ENCODE peak calls at places on chromosome 10, in ten cellular contexts. Z, Y, T, O, Q, F, E, X, I and J are unnamed samples.

GRCh38 chr10:2619472-2619871 is 447.9 kb upstream of the PFKP start:
- DNase-seq in Z (no peak), Y (peak; percentile 17), T (no peak), O (no peak), Q (no peak), F (no peak), E (no peak), X (peak; percentile 18), I (no peak), J (peak; percentile 84)

GRCh38 chr10:129863231-129863663 is 100.8 kb downstream of the EBF3 start:
- DNase-seq in Z (no peak), Y (no peak), T (no peak), O (no peak), Q (no peak), F (no peak), E (no peak), X (no peak), I (no peak), J (peak; percentile 96)

GRCh38 chr10:113111900-113112853 is 162.1 kb downstream of the TCF7L2 start:
- DNase-seq in Z (no peak), Y (peak; percentile 8), T (no peak), O (peak; percentile 40), Q (no peak), F (peak; percentile 81), E (no peak), X (no peak), I (no peak), J (no peak)

GRCh38 chr10:79116801-79117723 is 48.3 kb downstream of the ZMIZ1 start:
- DNase-seq in Z (no peak), Y (no peak), T (no peak), O (peak; percentile 81), Q (peak; percentile 76), F (no peak), E (no peak), X (no peak), I (peak; percentile 61), J (no peak)

GRCh38 chr10:73054286-73054685 is 42.4 kb downstream of the P4HA1 start:
- DNase-seq in Z (no peak), Y (no peak), T (no peak), O (no peak), Q (no peak), F (no peak), E (no peak), X (no peak), I (no peak), J (no peak)

GRCh38 chr10:101044117-101044516 is 13.1 kb downstream of the SFXN3 start:
- DNase-seq in Z (no peak), Y (no peak), T (no peak), O (no peak), Q (no peak), F (no peak), E (no peak), X (no peak), I (no peak), J (no peak)

GRCh38 chr10:116888380-116889055 is 39.2 kb downstream of the ENO4 start:
- DNase-seq in Z (no peak), Y (peak; percentile 57), T (no peak), O (peak; percentile 45), Q (no peak), F (peak; percentile 91), E (no peak), X (no peak), I (no peak), J (no peak)

GRCh38 chr10:6364893-6365292 is 162.2 kb downstream of the PFKFB3 start:
- DNase-seq in Z (no peak), Y (no peak), T (no peak), O (peak; percentile 32), Q (no peak), F (no peak), E (no peak), X (no peak), I (no peak), J (no peak)

GRCh38 chr10:81873932-81874816 is 820 bp upstream of the NRG3 start:
- DNase-seq in Z (no peak), Y (no peak), T (no peak), O (peak; percentile 56), Q (peak; percentile 68), F (no peak), E (no peak), X (peak; percentile 69), I (no peak), J (peak; percentile 85)

GRCh38 chr10:116738359-116738738 is 4.0 kb downstream of the HSPA12A start:
- DNase-seq in Z (no peak), Y (no peak), T (no peak), O (no peak), Q (no peak), F (no peak), E (no peak), X (no peak), I (no peak), J (no peak)

GRCh38 chr10:683448-684071 is 5.9 kb downstream of the DIP2C start:
- DNase-seq in Z (no peak), Y (peak; percentile 75), T (no peak), O (no peak), Q (no peak), F (peak; percentile 94), E (no peak), X (no peak), I (no peak), J (no peak)

GRCh38 chr10:72981882-72982529 is 27.4 kb upstream of the PLA2G12B start:
- DNase-seq in Z (no peak), Y (no peak), T (no peak), O (peak; percentile 26), Q (no peak), F (peak; percentile 39), E (no peak), X (no peak), I (no peak), J (no peak)

GRCh38 chr10:121804460-121804859 is 123.4 kb downstream of the ATE1 start:
- DNase-seq in Z (no peak), Y (no peak), T (no peak), O (peak; percentile 23), Q (no peak), F (peak; percentile 74), E (no peak), X (no peak), I (no peak), J (no peak)

GRCh38 chr10:78742730-78743615 is 325.8 kb upstream of the ZMIZ1 start:
- DNase-seq in Z (no peak), Y (no peak), T (no peak), O (peak; percentile 57), Q (no peak), F (no peak), E (no peak), X (peak; percentile 28), I (no peak), J (peak; percentile 83)

GRCh38 chr10:128172756-128173155 is 46.5 kb upstream of the MKI67 start:
- DNase-seq in Z (no peak), Y (no peak), T (no peak), O (no peak), Q (no peak), F (no peak), E (no peak), X (no peak), I (no peak), J (no peak)

GRCh38 chr10:87817873-87818504 is at the start of gene ATAD1:
- DNase-seq in Z (peak; percentile 67), Y (peak; percentile 87), T (peak; percentile 82), O (peak; percentile 89), Q (peak; percentile 96), F (peak; percentile 84), E (peak; percentile 69), X (peak; percentile 69), I (peak; percentile 56), J (peak; percentile 91)

GRCh38 chr10:48811917-48812316 is 127.2 kb downstream of the WDFY4 start:
- DNase-seq in Z (no peak), Y (no peak), T (no peak), O (no peak), Q (no peak), F (peak; percentile 38), E (no peak), X (no peak), I (no peak), J (no peak)

GRCh38 chr10:72335394-72336258 is 19.1 kb downstream of the DNAJB12 start:
- DNase-seq in Z (no peak), Y (no peak), T (no peak), O (peak; percentile 87), Q (peak; percentile 94), F (no peak), E (no peak), X (no peak), I (peak; percentile 60), J (peak; percentile 57)

GRCh38 chr10:131141645-131142445 is 169.7 kb downstream of the TCERG1L start:
- DNase-seq in Z (no peak), Y (no peak), T (no peak), O (peak; percentile 8), Q (peak; percentile 58), F (no peak), E (no peak), X (no peak), I (no peak), J (no peak)

GRCh38 chr10:96794786-96795733 is 37.0 kb upstream of the LCOR start:
- DNase-seq in Z (no peak), Y (no peak), T (no peak), O (no peak), Q (no peak), F (no peak), E (no peak), X (no peak), I (no peak), J (no peak)

GRCh38 chr10:515674-516073 is 173.8 kb downstream of the DIP2C start:
- DNase-seq in Z (no peak), Y (no peak), T (no peak), O (no peak), Q (no peak), F (no peak), E (no peak), X (no peak), I (peak; percentile 37), J (no peak)

GRCh38 chr10:111063471-111063870 is 13.4 kb upstream of the ADRA2A start:
- DNase-seq in Z (no peak), Y (no peak), T (no peak), O (no peak), Q (no peak), F (no peak), E (no peak), X (no peak), I (no peak), J (no peak)

GRCh38 chr10:35124540-35124939 is 2.1 kb upstream of the CREM start:
- DNase-seq in Z (no peak), Y (no peak), T (no peak), O (no peak), Q (no peak), F (no peak), E (no peak), X (no peak), I (no peak), J (no peak)

GRCh38 chr10:17644485-17644964 is 574 bp downstream of the STAM start:
- DNase-seq in Z (no peak), Y (no peak), T (no peak), O (no peak), Q (no peak), F (no peak), E (no peak), X (peak; percentile 2), I (no peak), J (no peak)

GRCh38 chr10:129541748-129542487 is 74.9 kb downstream of the MGMT start:
- DNase-seq in Z (no peak), Y (no peak), T (no peak), O (no peak), Q (no peak), F (no peak), E (no peak), X (no peak), I (no peak), J (no peak)

GRCh38 chr10:36451391-36451790 is 674.0 kb upstream of the ANKRD30A start:
- DNase-seq in Z (no peak), Y (no peak), T (no peak), O (no peak), Q (no peak), F (no peak), E (no peak), X (no peak), I (no peak), J (peak; percentile 12)

GRCh38 chr10:3676564-3676963 is 108.4 kb downstream of the KLF6 start:
- DNase-seq in Z (no peak), Y (no peak), T (no peak), O (no peak), Q (no peak), F (no peak), E (no peak), X (no peak), I (no peak), J (no peak)

GRCh38 chr10:5737352-5737751 is 52.7 kb downstream of the TASOR2 start:
- DNase-seq in Z (no peak), Y (no peak), T (no peak), O (no peak), Q (no peak), F (no peak), E (no peak), X (no peak), I (no peak), J (no peak)